ENCODE peak calls at places on chromosomes 13 and 19, in five cellular contexts. L is H9, C is neural progenitor cell, A is fibroblast of lung, B is HCT116. N is an unnamed sample.

GRCh38 chr13:33158271-33158670 is 127.3 kb downstream of the STARD13 start:
- DNase-seq in L (no peak), C (no peak), A (no peak), B (no peak), N (no peak)

GRCh38 chr13:58858870-58859371 is 1227.4 kb downstream of the PCDH17 start:
- DNase-seq in L (no peak), C (no peak), A (no peak), B (no peak), N (no peak)

GRCh38 chr13:50646070-50646469 is 197.4 kb downstream of the DLEU7 start:
- DNase-seq in L (no peak), C (no peak), A (peak; percentile 57), B (no peak), N (no peak)

GRCh38 chr13:21901326-21901725 is 230.5 kb downstream of the FGF9 start:
- DNase-seq in L (peak; percentile 16), C (no peak), A (no peak), B (no peak), N (no peak)

GRCh38 chr19:30313353-30313750 is 58.8 kb upstream of the ZNF536 start:
- DNase-seq in L (no peak), C (no peak), A (no peak), B (no peak), N (no peak)

GRCh38 chr19:33511346-33511745 is 10.2 kb downstream of the PEPD start:
- DNase-seq in L (no peak), C (no peak), A (no peak), B (no peak), N (no peak)

GRCh38 chr19:13154241-13154778 is 4.1 kb downstream of the IER2 start:
- DNase-seq in L (peak; percentile 41), C (peak; percentile 64), A (peak; percentile 96), B (no peak), N (peak; percentile 95)

GRCh38 chr13:74444877-74445479 is 310.8 kb upstream of the KLF12 start:
- DNase-seq in L (no peak), C (no peak), A (peak; percentile 35), B (no peak), N (peak; percentile 14)

GRCh38 chr19:57771417-57771816 is 1.9 kb downstream of the ZNF586 start:
- DNase-seq in L (no peak), C (no peak), A (no peak), B (no peak), N (no peak)

DNA sequence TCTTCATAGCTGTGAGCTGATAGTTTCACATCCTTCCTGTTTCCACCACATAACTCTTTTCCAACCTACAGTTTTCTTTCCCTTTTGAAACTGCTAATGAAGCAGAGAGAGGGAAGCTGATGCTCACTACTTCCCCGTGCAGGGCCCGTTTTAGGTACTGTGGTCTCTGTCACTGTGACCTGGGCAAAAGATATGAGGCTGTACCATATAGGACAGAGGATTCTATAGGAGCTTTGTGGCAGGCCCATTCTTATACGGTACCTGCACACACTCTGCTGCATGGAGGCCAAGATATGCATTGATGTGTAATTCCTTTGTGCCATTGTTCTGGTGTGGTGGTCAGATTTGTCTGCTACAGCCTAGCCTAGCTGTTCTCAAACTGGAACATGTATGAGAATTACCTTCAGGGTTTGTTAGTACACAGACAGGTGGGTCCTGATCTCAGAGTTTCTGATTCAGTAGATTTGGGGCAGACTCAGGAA is 577.3 kb downstream of the LMO7 start:
- DNase-seq in L (no peak), C (no peak), A (no peak), B (no peak), N (no peak)
- H3K27ac ChIP-seq in L (no peak overlapping the region), C (no peak overlapping the region), A (no peak overlapping the region), B (no peak overlapping the region), N (no peak overlapping the region)

DNA sequence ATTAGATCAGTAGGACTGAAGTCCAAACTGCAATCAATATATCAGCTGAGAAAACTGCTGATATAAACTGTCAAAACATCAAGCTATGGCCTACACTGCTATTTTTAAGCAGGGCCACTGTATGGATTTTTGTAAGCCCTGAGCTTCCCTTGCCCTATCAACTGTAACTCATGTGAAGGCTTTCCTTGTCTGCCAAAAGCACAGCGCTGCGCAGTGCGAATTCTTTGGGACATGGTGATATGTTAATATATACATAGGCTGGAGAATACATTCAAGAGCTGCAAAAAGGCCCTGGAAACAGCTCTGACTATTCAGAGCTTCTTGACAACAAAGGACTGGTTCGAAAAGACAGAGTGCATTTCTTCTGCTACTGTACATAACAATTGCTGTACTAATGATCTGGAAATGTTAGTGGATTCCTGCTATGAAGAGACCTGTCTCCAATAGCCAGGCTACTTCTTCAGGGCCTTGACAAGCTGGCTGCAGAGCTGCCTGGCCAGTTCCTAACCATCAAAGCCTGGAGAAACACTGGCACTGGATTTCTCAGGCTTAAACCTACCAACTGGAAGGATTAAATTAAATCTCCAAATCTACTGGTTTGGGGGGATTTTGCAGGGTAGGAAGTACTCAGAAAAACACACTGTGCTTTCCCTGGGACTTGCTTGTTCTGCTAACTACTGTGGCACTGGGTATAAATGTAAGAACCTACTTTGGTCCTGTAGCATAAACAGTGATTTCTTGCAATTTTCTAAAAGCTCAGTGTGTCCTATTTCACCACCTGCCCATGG is 246.9 kb downstream of the DNAJC15 start:
- DNase-seq in L (no peak), C (no peak), A (peak; percentile 62), B (no peak), N (peak; percentile 34)
- H3K4me2 ChIP-seq in L (no peak overlapping the region), C (no peak overlapping the region), A (no peak overlapping the region), B (no peak overlapping the region), N (no peak overlapping the region)

DNA sequence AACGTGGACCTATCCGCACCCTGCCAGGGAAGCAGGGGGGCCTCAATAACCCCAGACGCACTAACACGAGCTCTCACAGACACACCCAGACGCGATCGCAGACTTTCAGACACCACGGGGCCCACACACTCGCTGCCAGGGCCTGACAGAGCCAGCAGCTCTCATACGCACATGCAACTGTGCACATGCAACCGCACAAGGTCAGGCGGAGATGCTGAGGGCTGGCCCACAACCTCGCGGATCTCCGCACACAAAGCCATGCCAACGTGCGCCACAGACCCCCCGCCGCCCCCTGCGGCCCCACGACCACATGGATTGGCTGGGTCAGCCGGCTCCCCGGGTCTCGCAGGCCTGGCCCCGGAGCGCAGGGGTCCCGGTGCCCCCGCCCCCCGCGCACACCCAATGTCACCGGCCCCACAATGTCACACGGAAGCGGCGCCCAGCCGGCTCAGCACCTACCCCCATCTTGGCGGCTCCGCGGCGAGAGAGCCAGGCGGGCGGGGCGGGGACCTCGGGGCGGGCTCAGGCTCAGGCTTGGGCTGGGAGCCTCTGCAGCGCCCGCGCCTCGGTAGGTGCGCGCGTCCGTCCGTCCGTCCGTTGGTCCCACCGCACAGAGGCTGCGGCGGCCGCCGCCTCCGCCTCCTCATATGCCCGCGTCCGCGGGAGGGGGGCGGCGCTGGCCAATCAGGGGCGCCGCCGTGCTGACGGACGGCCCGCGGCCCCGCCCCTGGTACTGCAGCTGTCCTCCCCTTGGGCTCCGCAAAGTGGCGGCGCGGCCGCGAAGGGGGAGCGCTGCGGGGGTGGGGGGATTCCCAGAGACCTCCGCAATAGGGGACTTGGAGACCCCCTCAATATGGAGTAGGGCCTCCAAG is at the start of gene ATP1A3:
- DNase-seq in L (peak; percentile 79), C (peak; percentile 93), A (peak; percentile 30), B (peak; percentile 31), N (peak; percentile 21)
- H2AFZ ChIP-seq in L (no peak within 1 kb of the TSS), C (peak within 1 kb of the TSS; percentile 36), A (no peak within 1 kb of the TSS), B (peak within 1 kb of the TSS; percentile 54), N (peak within 1 kb of the TSS; percentile 76)

GRCh38 chr13:40148103-40148502 is 492.6 kb downstream of the COG6 start:
- DNase-seq in L (no peak), C (no peak), A (no peak), B (no peak), N (no peak)

GRCh38 chr13:40146586-40147240 is 491.3 kb downstream of the COG6 start:
- DNase-seq in L (no peak), C (no peak), A (no peak), B (no peak), N (no peak)

GRCh38 chr13:40149611-40150283 is 494.3 kb downstream of the COG6 start:
- DNase-seq in L (no peak), C (no peak), A (peak; percentile 91), B (no peak), N (peak; percentile 53)

GRCh38 chr13:40146063-40146462 is 490.6 kb downstream of the COG6 start:
- DNase-seq in L (peak; percentile 41), C (peak; percentile 26), A (no peak), B (no peak), N (no peak)

DNA sequence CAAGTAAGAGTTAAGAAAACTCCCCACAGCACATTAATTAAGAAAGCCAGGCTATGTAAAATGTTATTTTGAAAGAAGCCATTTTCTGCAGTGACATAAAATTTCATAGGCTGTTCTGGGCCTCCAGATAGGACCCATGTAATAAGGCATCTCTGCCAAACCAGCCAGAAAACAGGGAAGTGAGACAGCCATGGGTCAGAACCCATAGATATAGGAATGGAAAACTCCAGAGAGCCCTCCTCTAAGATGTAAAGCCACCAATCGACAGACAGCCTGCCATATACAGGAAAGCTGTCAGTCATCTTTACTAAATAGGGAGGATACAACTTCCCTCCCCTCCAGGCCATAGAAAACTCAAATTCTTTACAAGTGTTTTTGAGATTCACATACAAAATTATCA is 493.3 kb downstream of the COG6 start:
- DNase-seq in L (no peak), C (no peak), A (no peak), B (no peak), N (no peak)
- H3K27ac ChIP-seq in L (no peak overlapping the region), C (no peak overlapping the region), A (no peak overlapping the region), B (no peak overlapping the region), N (no peak overlapping the region)